ENCODE peak calls at places on chromosomes 11 and 22, in ten cellular contexts. One of them, this sample, is unnamed.

GRCh38 chr11:118412921-118413320 is 11.5 kb downstream of the ATP5MG start:
- DNase-seq in vagina: no peak
- DNase-seq in stimulated activated naive CD4-positive, alpha-beta T cell: no peak
- DNase-seq in activated effector memory CD4-positive, alpha-beta T cell treated with Interleukin-2 at 50 U/mL for 16 hours: no peak
- DNase-seq in stimulated activated CD4-positive, alpha-beta T cell treated with anti-CD3 and anti-CD28 coated beads, Interleukin-1b, Interleukin-23, amount 100 ng/mL, for 1 hour: no peak
- DNase-seq in activated CD4-positive, alpha-beta T cell treated with anti-CD3 and anti-CD28 coated beads, Interleukin-2, amount 10 ng/mL, durations not matched to agents 7 days and 5 days: no peak
- DNase-seq in neural progenitor cell: no peak
- DNase-seq in NCI-H69: peak; percentile 17
- DNase-seq in central memory CD4-positive, alpha-beta T cell: no peak
- DNase-seq in HFFc6: no peak
- DNase-seq in this sample: no peak

GRCh38 chr11:113384551-113384950 is 3.0 kb upstream of the ANKK1 start:
- DNase-seq in vagina: no peak
- DNase-seq in stimulated activated naive CD4-positive, alpha-beta T cell: no peak
- DNase-seq in activated effector memory CD4-positive, alpha-beta T cell treated with Interleukin-2 at 50 U/mL for 16 hours: no peak
- DNase-seq in stimulated activated CD4-positive, alpha-beta T cell treated with anti-CD3 and anti-CD28 coated beads, Interleukin-1b, Interleukin-23, amount 100 ng/mL, for 1 hour: no peak
- DNase-seq in activated CD4-positive, alpha-beta T cell treated with anti-CD3 and anti-CD28 coated beads, Interleukin-2, amount 10 ng/mL, durations not matched to agents 7 days and 5 days: no peak
- DNase-seq in neural progenitor cell: no peak
- DNase-seq in NCI-H69: peak; percentile 97
- DNase-seq in central memory CD4-positive, alpha-beta T cell: no peak
- DNase-seq in HFFc6: peak; percentile 81
- DNase-seq in this sample: peak; percentile 28

GRCh38 chr11:69702239-69702668 is 1.6 kb downstream of the FGF19 start:
- DNase-seq in vagina: no peak
- DNase-seq in stimulated activated naive CD4-positive, alpha-beta T cell: no peak
- DNase-seq in activated effector memory CD4-positive, alpha-beta T cell treated with Interleukin-2 at 50 U/mL for 16 hours: no peak
- DNase-seq in stimulated activated CD4-positive, alpha-beta T cell treated with anti-CD3 and anti-CD28 coated beads, Interleukin-1b, Interleukin-23, amount 100 ng/mL, for 1 hour: no peak
- DNase-seq in activated CD4-positive, alpha-beta T cell treated with anti-CD3 and anti-CD28 coated beads, Interleukin-2, amount 10 ng/mL, durations not matched to agents 7 days and 5 days: no peak
- DNase-seq in neural progenitor cell: peak; percentile 67
- DNase-seq in NCI-H69: no peak
- DNase-seq in central memory CD4-positive, alpha-beta T cell: no peak
- DNase-seq in HFFc6: no peak
- DNase-seq in this sample: peak; percentile 67

GRCh38 chr22:35480143-35480542 is 60.5 kb upstream of the RASD2 start:
- DNase-seq in vagina: no peak
- DNase-seq in stimulated activated naive CD4-positive, alpha-beta T cell: no peak
- DNase-seq in activated effector memory CD4-positive, alpha-beta T cell treated with Interleukin-2 at 50 U/mL for 16 hours: no peak
- DNase-seq in stimulated activated CD4-positive, alpha-beta T cell treated with anti-CD3 and anti-CD28 coated beads, Interleukin-1b, Interleukin-23, amount 100 ng/mL, for 1 hour: no peak
- DNase-seq in activated CD4-positive, alpha-beta T cell treated with anti-CD3 and anti-CD28 coated beads, Interleukin-2, amount 10 ng/mL, durations not matched to agents 7 days and 5 days: no peak
- DNase-seq in neural progenitor cell: no peak
- DNase-seq in NCI-H69: no peak
- DNase-seq in central memory CD4-positive, alpha-beta T cell: no peak
- DNase-seq in HFFc6: peak; percentile 7
- DNase-seq in this sample: no peak

GRCh38 chr22:30830907-30831306 is 136.2 kb downstream of the OSBP2 start:
- DNase-seq in vagina: no peak
- DNase-seq in stimulated activated naive CD4-positive, alpha-beta T cell: no peak
- DNase-seq in activated effector memory CD4-positive, alpha-beta T cell treated with Interleukin-2 at 50 U/mL for 16 hours: no peak
- DNase-seq in stimulated activated CD4-positive, alpha-beta T cell treated with anti-CD3 and anti-CD28 coated beads, Interleukin-1b, Interleukin-23, amount 100 ng/mL, for 1 hour: no peak
- DNase-seq in activated CD4-positive, alpha-beta T cell treated with anti-CD3 and anti-CD28 coated beads, Interleukin-2, amount 10 ng/mL, durations not matched to agents 7 days and 5 days: no peak
- DNase-seq in neural progenitor cell: no peak
- DNase-seq in NCI-H69: no peak
- DNase-seq in central memory CD4-positive, alpha-beta T cell: no peak
- DNase-seq in HFFc6: peak; percentile 87
- DNase-seq in this sample: peak; percentile 30

GRCh38 chr22:37681556-37682049 is 4.5 kb upstream of the NOL12 start:
- DNase-seq in vagina: no peak
- DNase-seq in stimulated activated naive CD4-positive, alpha-beta T cell: peak; percentile 61
- DNase-seq in activated effector memory CD4-positive, alpha-beta T cell treated with Interleukin-2 at 50 U/mL for 16 hours: peak; percentile 53
- DNase-seq in stimulated activated CD4-positive, alpha-beta T cell treated with anti-CD3 and anti-CD28 coated beads, Interleukin-1b, Interleukin-23, amount 100 ng/mL, for 1 hour: peak; percentile 42
- DNase-seq in activated CD4-positive, alpha-beta T cell treated with anti-CD3 and anti-CD28 coated beads, Interleukin-2, amount 10 ng/mL, durations not matched to agents 7 days and 5 days: peak; percentile 82
- DNase-seq in neural progenitor cell: peak; percentile 89
- DNase-seq in NCI-H69: peak; percentile 79
- DNase-seq in central memory CD4-positive, alpha-beta T cell: peak; percentile 65
- DNase-seq in HFFc6: peak; percentile 75
- DNase-seq in this sample: peak; percentile 81

GRCh38 chr11:2561283-2562180 is 116.7 kb downstream of the KCNQ1 start:
- DNase-seq in vagina: no peak
- DNase-seq in stimulated activated naive CD4-positive, alpha-beta T cell: no peak
- DNase-seq in activated effector memory CD4-positive, alpha-beta T cell treated with Interleukin-2 at 50 U/mL for 16 hours: no peak
- DNase-seq in stimulated activated CD4-positive, alpha-beta T cell treated with anti-CD3 and anti-CD28 coated beads, Interleukin-1b, Interleukin-23, amount 100 ng/mL, for 1 hour: no peak
- DNase-seq in activated CD4-positive, alpha-beta T cell treated with anti-CD3 and anti-CD28 coated beads, Interleukin-2, amount 10 ng/mL, durations not matched to agents 7 days and 5 days: no peak
- DNase-seq in neural progenitor cell: no peak
- DNase-seq in NCI-H69: no peak
- DNase-seq in central memory CD4-positive, alpha-beta T cell: no peak
- DNase-seq in HFFc6: no peak
- DNase-seq in this sample: no peak

GRCh38 chr11:64259533-64260067 is 8.3 kb downstream of the PLCB3 start:
- DNase-seq in vagina: no peak
- DNase-seq in stimulated activated naive CD4-positive, alpha-beta T cell: no peak
- DNase-seq in activated effector memory CD4-positive, alpha-beta T cell treated with Interleukin-2 at 50 U/mL for 16 hours: no peak
- DNase-seq in stimulated activated CD4-positive, alpha-beta T cell treated with anti-CD3 and anti-CD28 coated beads, Interleukin-1b, Interleukin-23, amount 100 ng/mL, for 1 hour: no peak
- DNase-seq in activated CD4-positive, alpha-beta T cell treated with anti-CD3 and anti-CD28 coated beads, Interleukin-2, amount 10 ng/mL, durations not matched to agents 7 days and 5 days: no peak
- DNase-seq in neural progenitor cell: no peak
- DNase-seq in NCI-H69: no peak
- DNase-seq in central memory CD4-positive, alpha-beta T cell: no peak
- DNase-seq in HFFc6: no peak
- DNase-seq in this sample: no peak

GRCh38 chr22:40332319-40332781 is 13.9 kb upstream of the ADSL start:
- DNase-seq in vagina: no peak
- DNase-seq in stimulated activated naive CD4-positive, alpha-beta T cell: peak; percentile 13
- DNase-seq in activated effector memory CD4-positive, alpha-beta T cell treated with Interleukin-2 at 50 U/mL for 16 hours: no peak
- DNase-seq in stimulated activated CD4-positive, alpha-beta T cell treated with anti-CD3 and anti-CD28 coated beads, Interleukin-1b, Interleukin-23, amount 100 ng/mL, for 1 hour: no peak
- DNase-seq in activated CD4-positive, alpha-beta T cell treated with anti-CD3 and anti-CD28 coated beads, Interleukin-2, amount 10 ng/mL, durations not matched to agents 7 days and 5 days: no peak
- DNase-seq in neural progenitor cell: no peak
- DNase-seq in NCI-H69: no peak
- DNase-seq in central memory CD4-positive, alpha-beta T cell: peak; percentile 26
- DNase-seq in HFFc6: no peak
- DNase-seq in this sample: peak; percentile 54

GRCh38 chr11:46307785-46308341 is 30.4 kb downstream of the CREB3L1 start:
- DNase-seq in vagina: no peak
- DNase-seq in stimulated activated naive CD4-positive, alpha-beta T cell: no peak
- DNase-seq in activated effector memory CD4-positive, alpha-beta T cell treated with Interleukin-2 at 50 U/mL for 16 hours: no peak
- DNase-seq in stimulated activated CD4-positive, alpha-beta T cell treated with anti-CD3 and anti-CD28 coated beads, Interleukin-1b, Interleukin-23, amount 100 ng/mL, for 1 hour: no peak
- DNase-seq in activated CD4-positive, alpha-beta T cell treated with anti-CD3 and anti-CD28 coated beads, Interleukin-2, amount 10 ng/mL, durations not matched to agents 7 days and 5 days: no peak
- DNase-seq in neural progenitor cell: peak; percentile 22
- DNase-seq in NCI-H69: no peak
- DNase-seq in central memory CD4-positive, alpha-beta T cell: no peak
- DNase-seq in HFFc6: no peak
- DNase-seq in this sample: no peak

GRCh38 chr11:18064450-18065048 is 18.5 kb upstream of the TPH1 start:
- DNase-seq in vagina: no peak
- DNase-seq in stimulated activated naive CD4-positive, alpha-beta T cell: no peak
- DNase-seq in activated effector memory CD4-positive, alpha-beta T cell treated with Interleukin-2 at 50 U/mL for 16 hours: no peak
- DNase-seq in stimulated activated CD4-positive, alpha-beta T cell treated with anti-CD3 and anti-CD28 coated beads, Interleukin-1b, Interleukin-23, amount 100 ng/mL, for 1 hour: no peak
- DNase-seq in activated CD4-positive, alpha-beta T cell treated with anti-CD3 and anti-CD28 coated beads, Interleukin-2, amount 10 ng/mL, durations not matched to agents 7 days and 5 days: no peak
- DNase-seq in neural progenitor cell: no peak
- DNase-seq in NCI-H69: peak; percentile 99
- DNase-seq in central memory CD4-positive, alpha-beta T cell: no peak
- DNase-seq in HFFc6: no peak
- DNase-seq in this sample: no peak

GRCh38 chr11:66974724-66975402 is at the start of gene C11orf86:
- DNase-seq in vagina: no peak
- DNase-seq in stimulated activated naive CD4-positive, alpha-beta T cell: no peak
- DNase-seq in activated effector memory CD4-positive, alpha-beta T cell treated with Interleukin-2 at 50 U/mL for 16 hours: no peak
- DNase-seq in stimulated activated CD4-positive, alpha-beta T cell treated with anti-CD3 and anti-CD28 coated beads, Interleukin-1b, Interleukin-23, amount 100 ng/mL, for 1 hour: no peak
- DNase-seq in activated CD4-positive, alpha-beta T cell treated with anti-CD3 and anti-CD28 coated beads, Interleukin-2, amount 10 ng/mL, durations not matched to agents 7 days and 5 days: no peak
- DNase-seq in neural progenitor cell: no peak
- DNase-seq in NCI-H69: no peak
- DNase-seq in central memory CD4-positive, alpha-beta T cell: no peak
- DNase-seq in HFFc6: no peak
- DNase-seq in this sample: peak; percentile 69

GRCh38 chr11:3834349-3835099 is 6.2 kb downstream of the RHOG start:
- DNase-seq in vagina: no peak
- DNase-seq in stimulated activated naive CD4-positive, alpha-beta T cell: no peak
- DNase-seq in activated effector memory CD4-positive, alpha-beta T cell treated with Interleukin-2 at 50 U/mL for 16 hours: no peak
- DNase-seq in stimulated activated CD4-positive, alpha-beta T cell treated with anti-CD3 and anti-CD28 coated beads, Interleukin-1b, Interleukin-23, amount 100 ng/mL, for 1 hour: no peak
- DNase-seq in activated CD4-positive, alpha-beta T cell treated with anti-CD3 and anti-CD28 coated beads, Interleukin-2, amount 10 ng/mL, durations not matched to agents 7 days and 5 days: no peak
- DNase-seq in neural progenitor cell: no peak
- DNase-seq in NCI-H69: no peak
- DNase-seq in central memory CD4-positive, alpha-beta T cell: no peak
- DNase-seq in HFFc6: no peak
- DNase-seq in this sample: peak; percentile 69

GRCh38 chr22:21615731-21616130 is 14.1 kb downstream of the YDJC start:
- DNase-seq in vagina: no peak
- DNase-seq in stimulated activated naive CD4-positive, alpha-beta T cell: no peak
- DNase-seq in activated effector memory CD4-positive, alpha-beta T cell treated with Interleukin-2 at 50 U/mL for 16 hours: no peak
- DNase-seq in stimulated activated CD4-positive, alpha-beta T cell treated with anti-CD3 and anti-CD28 coated beads, Interleukin-1b, Interleukin-23, amount 100 ng/mL, for 1 hour: no peak
- DNase-seq in activated CD4-positive, alpha-beta T cell treated with anti-CD3 and anti-CD28 coated beads, Interleukin-2, amount 10 ng/mL, durations not matched to agents 7 days and 5 days: no peak
- DNase-seq in neural progenitor cell: no peak
- DNase-seq in NCI-H69: no peak
- DNase-seq in central memory CD4-positive, alpha-beta T cell: no peak
- DNase-seq in HFFc6: no peak
- DNase-seq in this sample: no peak

GRCh38 chr11:130145975-130146776 is 13.4 kb upstream of the ST14 start:
- DNase-seq in vagina: no peak
- DNase-seq in stimulated activated naive CD4-positive, alpha-beta T cell: no peak
- DNase-seq in activated effector memory CD4-positive, alpha-beta T cell treated with Interleukin-2 at 50 U/mL for 16 hours: no peak
- DNase-seq in stimulated activated CD4-positive, alpha-beta T cell treated with anti-CD3 and anti-CD28 coated beads, Interleukin-1b, Interleukin-23, amount 100 ng/mL, for 1 hour: no peak
- DNase-seq in activated CD4-positive, alpha-beta T cell treated with anti-CD3 and anti-CD28 coated beads, Interleukin-2, amount 10 ng/mL, durations not matched to agents 7 days and 5 days: no peak
- DNase-seq in neural progenitor cell: no peak
- DNase-seq in NCI-H69: peak; percentile 26
- DNase-seq in central memory CD4-positive, alpha-beta T cell: no peak
- DNase-seq in HFFc6: peak; percentile 27
- DNase-seq in this sample: peak; percentile 95

GRCh38 chr22:49768961-49769690 is 58.5 kb downstream of the BRD1 start:
- DNase-seq in vagina: no peak
- DNase-seq in stimulated activated naive CD4-positive, alpha-beta T cell: no peak
- DNase-seq in activated effector memory CD4-positive, alpha-beta T cell treated with Interleukin-2 at 50 U/mL for 16 hours: no peak
- DNase-seq in stimulated activated CD4-positive, alpha-beta T cell treated with anti-CD3 and anti-CD28 coated beads, Interleukin-1b, Interleukin-23, amount 100 ng/mL, for 1 hour: no peak
- DNase-seq in activated CD4-positive, alpha-beta T cell treated with anti-CD3 and anti-CD28 coated beads, Interleukin-2, amount 10 ng/mL, durations not matched to agents 7 days and 5 days: no peak
- DNase-seq in neural progenitor cell: no peak
- DNase-seq in NCI-H69: no peak
- DNase-seq in central memory CD4-positive, alpha-beta T cell: no peak
- DNase-seq in HFFc6: peak; percentile 7
- DNase-seq in this sample: no peak

GRCh38 chr11:126949066-126949945 is 51.3 kb downstream of the KIRREL3 start:
- DNase-seq in vagina: no peak
- DNase-seq in stimulated activated naive CD4-positive, alpha-beta T cell: no peak
- DNase-seq in activated effector memory CD4-positive, alpha-beta T cell treated with Interleukin-2 at 50 U/mL for 16 hours: no peak
- DNase-seq in stimulated activated CD4-positive, alpha-beta T cell treated with anti-CD3 and anti-CD28 coated beads, Interleukin-1b, Interleukin-23, amount 100 ng/mL, for 1 hour: no peak
- DNase-seq in activated CD4-positive, alpha-beta T cell treated with anti-CD3 and anti-CD28 coated beads, Interleukin-2, amount 10 ng/mL, durations not matched to agents 7 days and 5 days: no peak
- DNase-seq in neural progenitor cell: peak; percentile 48
- DNase-seq in NCI-H69: no peak
- DNase-seq in central memory CD4-positive, alpha-beta T cell: no peak
- DNase-seq in HFFc6: peak; percentile 58
- DNase-seq in this sample: no peak

GRCh38 chr11:111344032-111344431 is 35.0 kb downstream of the POU2AF1 start:
- DNase-seq in vagina: peak; percentile 91
- DNase-seq in stimulated activated naive CD4-positive, alpha-beta T cell: no peak
- DNase-seq in activated effector memory CD4-positive, alpha-beta T cell treated with Interleukin-2 at 50 U/mL for 16 hours: no peak
- DNase-seq in stimulated activated CD4-positive, alpha-beta T cell treated with anti-CD3 and anti-CD28 coated beads, Interleukin-1b, Interleukin-23, amount 100 ng/mL, for 1 hour: no peak
- DNase-seq in activated CD4-positive, alpha-beta T cell treated with anti-CD3 and anti-CD28 coated beads, Interleukin-2, amount 10 ng/mL, durations not matched to agents 7 days and 5 days: no peak
- DNase-seq in neural progenitor cell: no peak
- DNase-seq in NCI-H69: peak; percentile 38
- DNase-seq in central memory CD4-positive, alpha-beta T cell: no peak
- DNase-seq in HFFc6: peak; percentile 15
- DNase-seq in this sample: peak; percentile 35

GRCh38 chr11:44604171-44604581 is 38.7 kb downstream of the CD82 start:
- DNase-seq in vagina: no peak
- DNase-seq in stimulated activated naive CD4-positive, alpha-beta T cell: no peak
- DNase-seq in activated effector memory CD4-positive, alpha-beta T cell treated with Interleukin-2 at 50 U/mL for 16 hours: no peak
- DNase-seq in stimulated activated CD4-positive, alpha-beta T cell treated with anti-CD3 and anti-CD28 coated beads, Interleukin-1b, Interleukin-23, amount 100 ng/mL, for 1 hour: no peak
- DNase-seq in activated CD4-positive, alpha-beta T cell treated with anti-CD3 and anti-CD28 coated beads, Interleukin-2, amount 10 ng/mL, durations not matched to agents 7 days and 5 days: no peak
- DNase-seq in neural progenitor cell: no peak
- DNase-seq in NCI-H69: no peak
- DNase-seq in central memory CD4-positive, alpha-beta T cell: no peak
- DNase-seq in HFFc6: no peak
- DNase-seq in this sample: no peak

GRCh38 chr11:19395050-19395449 is 154.3 kb upstream of the E2F8 start:
- DNase-seq in vagina: no peak
- DNase-seq in stimulated activated naive CD4-positive, alpha-beta T cell: no peak
- DNase-seq in activated effector memory CD4-positive, alpha-beta T cell treated with Interleukin-2 at 50 U/mL for 16 hours: no peak
- DNase-seq in stimulated activated CD4-positive, alpha-beta T cell treated with anti-CD3 and anti-CD28 coated beads, Interleukin-1b, Interleukin-23, amount 100 ng/mL, for 1 hour: no peak
- DNase-seq in activated CD4-positive, alpha-beta T cell treated with anti-CD3 and anti-CD28 coated beads, Interleukin-2, amount 10 ng/mL, durations not matched to agents 7 days and 5 days: no peak
- DNase-seq in neural progenitor cell: no peak
- DNase-seq in NCI-H69: no peak
- DNase-seq in central memory CD4-positive, alpha-beta T cell: no peak
- DNase-seq in HFFc6: no peak
- DNase-seq in this sample: peak; percentile 53

GRCh38 chr22:27097481-27097880 is 440.1 kb downstream of the MIAT start:
- DNase-seq in vagina: no peak
- DNase-seq in stimulated activated naive CD4-positive, alpha-beta T cell: no peak
- DNase-seq in activated effector memory CD4-positive, alpha-beta T cell treated with Interleukin-2 at 50 U/mL for 16 hours: no peak
- DNase-seq in stimulated activated CD4-positive, alpha-beta T cell treated with anti-CD3 and anti-CD28 coated beads, Interleukin-1b, Interleukin-23, amount 100 ng/mL, for 1 hour: no peak
- DNase-seq in activated CD4-positive, alpha-beta T cell treated with anti-CD3 and anti-CD28 coated beads, Interleukin-2, amount 10 ng/mL, durations not matched to agents 7 days and 5 days: no peak
- DNase-seq in neural progenitor cell: no peak
- DNase-seq in NCI-H69: no peak
- DNase-seq in central memory CD4-positive, alpha-beta T cell: no peak
- DNase-seq in HFFc6: no peak
- DNase-seq in this sample: no peak

GRCh38 chr11:83881428-83881827 is 595.3 kb upstream of the CCDC90B start:
- DNase-seq in vagina: no peak
- DNase-seq in stimulated activated naive CD4-positive, alpha-beta T cell: no peak
- DNase-seq in activated effector memory CD4-positive, alpha-beta T cell treated with Interleukin-2 at 50 U/mL for 16 hours: no peak
- DNase-seq in stimulated activated CD4-positive, alpha-beta T cell treated with anti-CD3 and anti-CD28 coated beads, Interleukin-1b, Interleukin-23, amount 100 ng/mL, for 1 hour: no peak
- DNase-seq in activated CD4-positive, alpha-beta T cell treated with anti-CD3 and anti-CD28 coated beads, Interleukin-2, amount 10 ng/mL, durations not matched to agents 7 days and 5 days: no peak
- DNase-seq in neural progenitor cell: no peak
- DNase-seq in NCI-H69: peak; percentile 44
- DNase-seq in central memory CD4-positive, alpha-beta T cell: no peak
- DNase-seq in HFFc6: no peak
- DNase-seq in this sample: no peak

GRCh38 chr11:117314840-117315239 is 1.2 kb downstream of the BACE1 start:
- DNase-seq in vagina: no peak
- DNase-seq in stimulated activated naive CD4-positive, alpha-beta T cell: no peak
- DNase-seq in activated effector memory CD4-positive, alpha-beta T cell treated with Interleukin-2 at 50 U/mL for 16 hours: no peak
- DNase-seq in stimulated activated CD4-positive, alpha-beta T cell treated with anti-CD3 and anti-CD28 coated beads, Interleukin-1b, Interleukin-23, amount 100 ng/mL, for 1 hour: no peak
- DNase-seq in activated CD4-positive, alpha-beta T cell treated with anti-CD3 and anti-CD28 coated beads, Interleukin-2, amount 10 ng/mL, durations not matched to agents 7 days and 5 days: no peak
- DNase-seq in neural progenitor cell: peak; percentile 15
- DNase-seq in NCI-H69: peak; percentile 26
- DNase-seq in central memory CD4-positive, alpha-beta T cell: no peak
- DNase-seq in HFFc6: no peak
- DNase-seq in this sample: peak; percentile 47

GRCh38 chr22:17575681-17576080 is 12.4 kb downstream of the SLC25A18 start:
- DNase-seq in vagina: no peak
- DNase-seq in stimulated activated naive CD4-positive, alpha-beta T cell: no peak
- DNase-seq in activated effector memory CD4-positive, alpha-beta T cell treated with Interleukin-2 at 50 U/mL for 16 hours: no peak
- DNase-seq in stimulated activated CD4-positive, alpha-beta T cell treated with anti-CD3 and anti-CD28 coated beads, Interleukin-1b, Interleukin-23, amount 100 ng/mL, for 1 hour: no peak
- DNase-seq in activated CD4-positive, alpha-beta T cell treated with anti-CD3 and anti-CD28 coated beads, Interleukin-2, amount 10 ng/mL, durations not matched to agents 7 days and 5 days: no peak
- DNase-seq in neural progenitor cell: no peak
- DNase-seq in NCI-H69: no peak
- DNase-seq in central memory CD4-positive, alpha-beta T cell: no peak
- DNase-seq in HFFc6: no peak
- DNase-seq in this sample: no peak

GRCh38 chr22:24325105-24325757 is 54.6 kb downstream of the SPECC1L start:
- DNase-seq in vagina: no peak
- DNase-seq in stimulated activated naive CD4-positive, alpha-beta T cell: no peak
- DNase-seq in activated effector memory CD4-positive, alpha-beta T cell treated with Interleukin-2 at 50 U/mL for 16 hours: no peak
- DNase-seq in stimulated activated CD4-positive, alpha-beta T cell treated with anti-CD3 and anti-CD28 coated beads, Interleukin-1b, Interleukin-23, amount 100 ng/mL, for 1 hour: no peak
- DNase-seq in activated CD4-positive, alpha-beta T cell treated with anti-CD3 and anti-CD28 coated beads, Interleukin-2, amount 10 ng/mL, durations not matched to agents 7 days and 5 days: peak; percentile 61
- DNase-seq in neural progenitor cell: peak; percentile 48
- DNase-seq in NCI-H69: peak; percentile 65
- DNase-seq in central memory CD4-positive, alpha-beta T cell: peak; percentile 17
- DNase-seq in HFFc6: peak; percentile 97
- DNase-seq in this sample: peak; percentile 78

GRCh38 chr11:1889941-1890855 is 1.5 kb downstream of the PRR33 start:
- DNase-seq in vagina: no peak
- DNase-seq in stimulated activated naive CD4-positive, alpha-beta T cell: no peak
- DNase-seq in activated effector memory CD4-positive, alpha-beta T cell treated with Interleukin-2 at 50 U/mL for 16 hours: no peak
- DNase-seq in stimulated activated CD4-positive, alpha-beta T cell treated with anti-CD3 and anti-CD28 coated beads, Interleukin-1b, Interleukin-23, amount 100 ng/mL, for 1 hour: no peak
- DNase-seq in activated CD4-positive, alpha-beta T cell treated with anti-CD3 and anti-CD28 coated beads, Interleukin-2, amount 10 ng/mL, durations not matched to agents 7 days and 5 days: no peak
- DNase-seq in neural progenitor cell: no peak
- DNase-seq in NCI-H69: no peak
- DNase-seq in central memory CD4-positive, alpha-beta T cell: no peak
- DNase-seq in HFFc6: no peak
- DNase-seq in this sample: no peak

GRCh38 chr11:120327311-120327710 is 2.2 kb downstream of the TLCD5 start:
- DNase-seq in vagina: no peak
- DNase-seq in stimulated activated naive CD4-positive, alpha-beta T cell: no peak
- DNase-seq in activated effector memory CD4-positive, alpha-beta T cell treated with Interleukin-2 at 50 U/mL for 16 hours: no peak
- DNase-seq in stimulated activated CD4-positive, alpha-beta T cell treated with anti-CD3 and anti-CD28 coated beads, Interleukin-1b, Interleukin-23, amount 100 ng/mL, for 1 hour: no peak
- DNase-seq in activated CD4-positive, alpha-beta T cell treated with anti-CD3 and anti-CD28 coated beads, Interleukin-2, amount 10 ng/mL, durations not matched to agents 7 days and 5 days: no peak
- DNase-seq in neural progenitor cell: no peak
- DNase-seq in NCI-H69: no peak
- DNase-seq in central memory CD4-positive, alpha-beta T cell: no peak
- DNase-seq in HFFc6: no peak
- DNase-seq in this sample: no peak

GRCh38 chr11:75240381-75241035 is at the start of gene TPBGL:
- DNase-seq in vagina: no peak
- DNase-seq in stimulated activated naive CD4-positive, alpha-beta T cell: no peak
- DNase-seq in activated effector memory CD4-positive, alpha-beta T cell treated with Interleukin-2 at 50 U/mL for 16 hours: no peak
- DNase-seq in stimulated activated CD4-positive, alpha-beta T cell treated with anti-CD3 and anti-CD28 coated beads, Interleukin-1b, Interleukin-23, amount 100 ng/mL, for 1 hour: no peak
- DNase-seq in activated CD4-positive, alpha-beta T cell treated with anti-CD3 and anti-CD28 coated beads, Interleukin-2, amount 10 ng/mL, durations not matched to agents 7 days and 5 days: no peak
- DNase-seq in neural progenitor cell: peak; percentile 70
- DNase-seq in NCI-H69: peak; percentile 78
- DNase-seq in central memory CD4-positive, alpha-beta T cell: no peak
- DNase-seq in HFFc6: no peak
- DNase-seq in this sample: peak; percentile 55